ENCODE peak calls at places on chromosomes 13 and 19, in four cellular contexts. W is A549, V is HepG2, Y is K562. P is an unnamed sample.
A peak's percentile ranks its signal among the peaks of the same experiment; 100 is the strongest.

GRCh38 chr19:35126624-35126959 is 8.3 kb downstream of the LGI4 start:
- DNase-seq in W (no peak), V (no peak), Y (no peak), P (no peak)

GRCh38 chr19:47768604-47769003 is 9.9 kb upstream of the SELENOW start:
- DNase-seq in W (no peak), V (no peak), Y (no peak), P (peak; percentile 37)

GRCh38 chr13:49288458-49288857 is 40.7 kb downstream of the CDADC1 start:
- DNase-seq in W (no peak), V (no peak), Y (no peak), P (no peak)

GRCh38 chr13:99722931-99723330 is 221.7 kb downstream of the TM9SF2 start:
- DNase-seq in W (no peak), V (no peak), Y (no peak), P (no peak)

GRCh38 chr13:26784704-26785639 is 24.4 kb upstream of the GPR12 start:
- DNase-seq in W (no peak), V (no peak), Y (no peak), P (peak; percentile 89)

GRCh38 chr13:65866138-65866537 is 1364.0 kb downstream of the PCDH9 start:
- DNase-seq in W (no peak), V (no peak), Y (no peak), P (no peak)

GRCh38 chr19:2841858-2842574 is 741 bp downstream of the ZNF555 start:
- DNase-seq in W (no peak), V (no peak), Y (peak; percentile 58), P (peak; percentile 30)

GRCh38 chr19:3145909-3146676 is 10.3 kb downstream of the GNA15 start:
- DNase-seq in W (no peak), V (no peak), Y (no peak), P (peak; percentile 84)

GRCh38 chr19:38057954-38058690 is 151.1 kb downstream of the SIPA1L3 start:
- DNase-seq in W (peak; percentile 54), V (peak; percentile 58), Y (no peak), P (no peak)

GRCh38 chr13:33832872-33833271 is 14.9 kb downstream of the RFC3 start:
- DNase-seq in W (no peak), V (no peak), Y (no peak), P (no peak)

GRCh38 chr19:6476155-6476895 is 5.3 kb downstream of the DENND1C start:
- DNase-seq in W (peak; percentile 59), V (peak; percentile 88), Y (peak; percentile 79), P (peak; percentile 31)

GRCh38 chr19:3547301-3547731 is 8.3 kb downstream of the TEKTIP1 start:
- DNase-seq in W (no peak), V (no peak), Y (no peak), P (no peak)

GRCh38 chr13:98525852-98526512 is 50.9 kb downstream of the STK24 start:
- DNase-seq in W (no peak), V (no peak), Y (no peak), P (no peak)

GRCh38 chr19:31548941-31549340 is 199.7 kb upstream of the TSHZ3 start:
- DNase-seq in W (no peak), V (no peak), Y (no peak), P (peak; percentile 14)

GRCh38 chr19:38945562-38946228 is 15.0 kb downstream of the MRPS12 start:
- DNase-seq in W (no peak), V (no peak), Y (no peak), P (no peak)

GRCh38 chr19:47107201-47107952 is 6.2 kb downstream of the ZC3H4 start:
- DNase-seq in W (no peak), V (peak; percentile 93), Y (no peak), P (peak; percentile 72)

GRCh38 chr13:39784347-39784746 is 128.9 kb downstream of the COG6 start:
- DNase-seq in W (no peak), V (no peak), Y (no peak), P (no peak)

GRCh38 chr19:7486923-7487322 is 1.9 kb downstream of the PEX11G start:
- DNase-seq in W (no peak), V (no peak), Y (no peak), P (no peak)

GRCh38 chr19:50511069-50511822 is at the start of gene JOSD2:
- DNase-seq in W (peak; percentile 99), V (peak; percentile 85), Y (peak; percentile 97), P (peak; percentile 98)

GRCh38 chr19:50723069-50723468 is at the start of gene CLEC11A:
- DNase-seq in W (no peak), V (no peak), Y (no peak), P (peak; percentile 95)

GRCh38 chr13:24625324-24625723 is 54.9 kb upstream of the ATP12A start:
- DNase-seq in W (no peak), V (no peak), Y (no peak), P (peak; percentile 56)

GRCh38 chr19:10096615-10096963 is 5.9 kb downstream of the ANGPTL6 start:
- DNase-seq in W (no peak), V (no peak), Y (no peak), P (no peak)

GRCh38 chr19:56156768-56157167 is 15.7 kb downstream of the ZNF444 start:
- DNase-seq in W (no peak), V (no peak), Y (no peak), P (no peak)

GRCh38 chr19:3409346-3410064 is 43.1 kb downstream of the NFIC start:
- DNase-seq in W (no peak), V (peak; percentile 94), Y (no peak), P (no peak)

GRCh38 chr19:42420055-42420544 is 7.1 kb downstream of the LIPE start:
- DNase-seq in W (peak; percentile 100), V (peak; percentile 80), Y (peak; percentile 90), P (peak; percentile 58)

GRCh38 chr13:98556417-98556816 is 20.5 kb downstream of the STK24 start:
- DNase-seq in W (no peak), V (no peak), Y (no peak), P (no peak)

GRCh38 chr19:7145494-7145893 is 76.0 kb downstream of the ZNF557 start:
- DNase-seq in W (no peak), V (peak; percentile 58), Y (no peak), P (no peak)

GRCh38 chr13:84470528-84470927 is 588.3 kb upstream of the SLITRK1 start:
- DNase-seq in W (no peak), V (no peak), Y (no peak), P (no peak)

GRCh38 chr19:29680447-29680846 is 15.2 kb downstream of the PLEKHF1 start:
- DNase-seq in W (no peak), V (no peak), Y (no peak), P (peak; percentile 85)

GRCh38 chr13:34756136-34756535 is 185.9 kb upstream of the NBEA start:
- DNase-seq in W (no peak), V (no peak), Y (no peak), P (no peak)

GRCh38 chr19:33290956-33291622 is 11.2 kb downstream of the CEBPA start:
- DNase-seq in W (peak; percentile 87), V (no peak), Y (no peak), P (no peak)

GRCh38 chr13:49371943-49372636 is 71.8 kb downstream of the CAB39L start:
- DNase-seq in W (no peak), V (peak; percentile 86), Y (no peak), P (no peak)

GRCh38 chr19:17103177-17103576 is 27.6 kb downstream of the MYO9B start:
- DNase-seq in W (peak; percentile 35), V (peak; percentile 56), Y (peak; percentile 50), P (peak; percentile 42)

GRCh38 chr13:30696278-30697176 is 38.8 kb upstream of the ALOX5AP start:
- DNase-seq in W (no peak), V (no peak), Y (no peak), P (peak; percentile 85)

GRCh38 chr19:13153627-13154240 is 3.5 kb downstream of the IER2 start:
- DNase-seq in W (no peak), V (no peak), Y (peak; percentile 60), P (peak; percentile 63)

DNA sequence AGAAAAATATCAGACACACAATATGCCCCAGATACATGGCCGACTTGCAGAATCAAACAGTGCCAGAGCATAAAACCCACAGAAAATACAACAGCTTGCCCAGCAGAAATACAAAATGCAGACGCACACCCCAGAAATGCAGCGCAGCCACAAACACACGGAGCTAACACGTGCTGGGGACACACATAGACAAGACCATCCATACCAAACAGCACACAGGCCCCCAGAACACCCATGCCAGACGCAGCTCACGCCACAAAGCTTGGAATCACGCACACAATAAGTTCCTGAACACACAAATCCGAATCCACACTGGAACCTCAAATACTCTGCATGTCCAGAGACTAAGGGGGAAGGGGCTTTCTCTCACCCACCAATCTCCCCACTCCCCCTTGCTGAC is 17.1 kb downstream of the CCDC97 start:
- DNase-seq in W (no peak), V (no peak), Y (no peak), P (no peak)
- TF ChIP-seq MYC in W (no peak), V (no peak), Y (no peak), P (no peak)

GRCh38 chr13:80340643-80341097 is 256 bp downstream of the SPRY2 start:
- DNase-seq in W (no peak), V (peak; percentile 18), Y (no peak), P (peak; percentile 88)

GRCh38 chr13:80341098-80341701 is at the start of gene SPRY2:
- DNase-seq in W (peak; percentile 74), V (peak; percentile 94), Y (peak; percentile 71), P (peak; percentile 99)

GRCh38 chr13:80338781-80339577 is 1.9 kb downstream of the SPRY2 start:
- DNase-seq in W (no peak), V (peak; percentile 23), Y (peak; percentile 38), P (peak; percentile 79)

GRCh38 chr13:80339841-80340642 is 884 bp downstream of the SPRY2 start:
- DNase-seq in W (no peak), V (peak; percentile 18), Y (peak; percentile 14), P (peak; percentile 77)

GRCh38 chr13:80339578-80339840 is 1.4 kb downstream of the SPRY2 start:
- DNase-seq in W (no peak), V (no peak), Y (peak; percentile 16), P (no peak)
- TF ChIP-seq CTCF in W (no peak), V (no peak), Y (no peak), P (no peak)

DNA sequence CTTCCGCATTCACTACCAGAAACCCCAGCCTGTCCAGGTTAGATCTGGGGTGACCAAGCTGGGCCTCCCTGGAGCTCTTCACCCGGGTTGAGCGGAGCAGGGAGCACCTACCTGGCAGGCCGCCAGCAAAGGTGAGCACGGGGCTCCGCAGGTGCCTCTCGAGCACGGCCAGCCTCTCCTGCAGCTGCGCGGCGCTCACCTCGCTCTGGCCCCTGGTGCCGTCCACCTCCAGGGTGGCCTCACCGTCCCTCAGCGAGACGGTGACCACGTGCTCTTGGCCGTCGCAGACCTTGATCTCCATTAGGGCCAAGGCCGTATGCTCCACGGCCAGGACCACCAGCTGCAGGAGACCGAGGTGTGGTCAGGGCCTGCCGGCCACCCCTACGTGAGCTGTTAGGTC is 42.0 kb downstream of the GAS6 start:
- DNase-seq in W (no peak), V (no peak), Y (no peak), P (no peak)
- TF ChIP-seq MYC in W (no peak), V (no peak), Y (no peak), P (no peak)

GRCh38 chr19:15418588-15419412 is at the start of gene AKAP8L:
- DNase-seq in W (peak; percentile 97), V (peak; percentile 99), Y (peak; percentile 97), P (peak; percentile 99)

GRCh38 chr19:15417699-15418098 is 1.1 kb downstream of the AKAP8L start:
- DNase-seq in W (no peak), V (no peak), Y (no peak), P (no peak)

GRCh38 chr19:15418112-15418587 is 638 bp downstream of the AKAP8L start:
- DNase-seq in W (peak; percentile 21), V (no peak), Y (no peak), P (no peak)

GRCh38 chr19:15421136-15421535 is 2.3 kb upstream of the AKAP8L start:
- DNase-seq in W (no peak), V (no peak), Y (no peak), P (no peak)

GRCh38 chr19:15419413-15420025 is 731 bp upstream of the AKAP8L start:
- DNase-seq in W (no peak), V (no peak), Y (no peak), P (peak; percentile 17)
- TF ChIP-seq CTCF in W (no peak), V (no peak), Y (no peak), P (no peak)